ENCODE peak calls at places on chromosome 20, in four cellular contexts. Z is pulmonary artery endothelial cell; J is effector memory CD8-positive, alpha-beta T cell; O is NCI-H2029 treated with DMSO at 0.1 percent for 48 hours. A is an unnamed sample.
A peak's percentile ranks its signal among the peaks of the same experiment; 100 is the strongest.

GRCh38 chr20:33408716-33409654 is 7.7 kb upstream of the CDK5RAP1 start:
- DNase-seq in Z (no peak), J (peak; percentile 22), O (no peak), A (no peak)

GRCh38 chr20:57442888-57443239 is 51.7 kb downstream of the RBM38 start:
- DNase-seq in Z (no peak), J (no peak), O (no peak), A (no peak)

GRCh38 chr20:23050847-23051627 is 1.6 kb upstream of the THBD start:
- DNase-seq in Z (peak; percentile 86), J (no peak), O (no peak), A (no peak)

GRCh38 chr20:23629017-23629541 is 8.7 kb downstream of the CST3 start:
- DNase-seq in Z (peak; percentile 48), J (no peak), O (no peak), A (no peak)

GRCh38 chr20:38685853-38686473 is 38.3 kb upstream of the SLC32A1 start:
- DNase-seq in Z (no peak), J (peak; percentile 37), O (no peak), A (no peak)

GRCh38 chr20:61558726-61559125 is 306.7 kb downstream of the CDH4 start:
- DNase-seq in Z (no peak), J (no peak), O (no peak), A (no peak)

GRCh38 chr20:20210327-20210726 is 157.6 kb upstream of the INSM1 start:
- DNase-seq in Z (no peak), J (no peak), O (no peak), A (no peak)

GRCh38 chr20:23358923-23359572 is 2.9 kb upstream of the GZF1 start:
- DNase-seq in Z (no peak), J (no peak), O (no peak), A (no peak)

GRCh38 chr20:59992531-59992930 is 34.3 kb downstream of the CDH26 start:
- DNase-seq in Z (no peak), J (no peak), O (no peak), A (no peak)

GRCh38 chr20:48189177-48189576 is 403.9 kb upstream of the SULF2 start:
- DNase-seq in Z (no peak), J (no peak), O (no peak), A (no peak)

GRCh38 chr20:62824476-62825287 is 7.8 kb downstream of the COL9A3 start:
- DNase-seq in Z (no peak), J (no peak), O (no peak), A (no peak)

GRCh38 chr20:1825492-1825891 is 69.7 kb upstream of the SIRPA start:
- DNase-seq in Z (no peak), J (no peak), O (no peak), A (no peak)

GRCh38 chr20:37651932-37652331 is 41.9 kb upstream of the CTNNBL1 start:
- DNase-seq in Z (no peak), J (no peak), O (no peak), A (peak; percentile 10)

GRCh38 chr20:38445402-38445801 is 10.3 kb upstream of the SNHG17 start:
- DNase-seq in Z (no peak), J (no peak), O (no peak), A (no peak)

GRCh38 chr20:48841861-48842529 is 14.2 kb upstream of the PREX1 start:
- DNase-seq in Z (peak; percentile 60), J (no peak), O (no peak), A (no peak)

GRCh38 chr20:11375966-11376365 is 541.7 kb upstream of the BTBD3 start:
- DNase-seq in Z (no peak), J (no peak), O (no peak), A (no peak)

GRCh38 chr20:50286609-50287008 is 96.0 kb downstream of the CEBPB start:
- DNase-seq in Z (no peak), J (no peak), O (no peak), A (no peak)

GRCh38 chr20:46683939-46684750 is 5.1 kb downstream of the TP53RK start:
- DNase-seq in Z (no peak), J (no peak), O (peak; percentile 86), A (no peak)

GRCh38 chr20:61560361-61560853 is 308.3 kb downstream of the CDH4 start:
- DNase-seq in Z (no peak), J (no peak), O (no peak), A (no peak)